ENCODE peak calls at places on chromosome 22, in four cellular contexts. C is lower leg skin, Q is AG04450, S is body of pancreas. F is an unnamed sample.

GRCh38 chr22:17781319-17782031 is 7.2 kb upstream of the BID start:
- DNase-seq in C (no peak), Q (peak; percentile 72), S (no peak), F (no peak)

GRCh38 chr22:32079110-32080089 is 36.3 kb downstream of the SLC5A1 start:
- DNase-seq in C (no peak), Q (peak; percentile 36), S (no peak), F (peak; percentile 11)

GRCh38 chr22:46513908-46514550 is 23.4 kb downstream of the CELSR1 start:
- DNase-seq in C (no peak), Q (no peak), S (no peak), F (no peak)

GRCh38 chr22:31692186-31692886 is 30.3 kb upstream of the PISD start:
- DNase-seq in C (peak; percentile 36), Q (peak; percentile 8), S (no peak), F (peak; percentile 5)

GRCh38 chr22:36432592-36433317 is 45.0 kb upstream of the MYH9 start:
- DNase-seq in C (no peak), Q (no peak), S (no peak), F (no peak)

GRCh38 chr22:48721394-48721666 is 1106.3 kb downstream of the BRD1 start:
- DNase-seq in C (no peak), Q (no peak), S (peak; percentile 75), F (no peak)

GRCh38 chr22:24553597-24554315 is 1.2 kb downstream of the GUCD1 start:
- DNase-seq in C (no peak), Q (no peak), S (no peak), F (no peak)

GRCh38 chr22:36486619-36487384 is 5.4 kb upstream of the TXN2 start:
- DNase-seq in C (no peak), Q (no peak), S (peak; percentile 63), F (no peak)

DNA sequence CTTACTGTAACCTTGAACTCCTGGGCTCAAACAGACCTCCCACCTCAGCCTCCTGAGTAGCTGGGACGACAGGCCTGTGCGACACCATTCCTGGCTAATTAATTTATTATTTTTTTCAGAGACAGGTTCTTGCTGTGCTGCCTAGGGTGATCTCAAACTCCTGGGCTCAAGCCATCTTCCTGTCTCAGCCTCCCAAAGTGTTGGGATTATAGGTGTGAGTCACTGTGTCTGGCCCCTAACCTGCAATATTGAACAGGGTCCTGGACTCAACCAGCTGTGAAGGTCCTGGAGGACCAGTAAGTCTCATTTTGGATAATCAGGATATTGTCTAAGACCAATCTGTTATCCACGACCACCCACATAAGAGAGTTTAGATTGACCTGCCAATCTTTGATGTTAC is 15.2 kb downstream of the CCDC134 start:
- DNase-seq in C (no peak), Q (no peak), S (no peak), F (no peak)
- H3K4me3 ChIP-seq in C (no peak overlapping the region), Q (no peak overlapping the region), S (no peak overlapping the region), F (no peak overlapping the region)

GRCh38 chr22:27785818-27786217 is 15.7 kb downstream of the MN1 start:
- DNase-seq in C (no peak), Q (no peak), S (no peak), F (no peak)
- H3K4me3 ChIP-seq in C (no peak overlapping the region), Q (no peak overlapping the region), S (no peak overlapping the region), F (no peak overlapping the region)

GRCh38 chr22:29702931-29703594 is 16.7 kb upstream of the CABP7 start:
- DNase-seq in C (no peak), Q (no peak), S (no peak), F (no peak)
- H3K4me3 ChIP-seq in C (no peak overlapping the region), Q (no peak overlapping the region), S (no peak overlapping the region), F (no peak overlapping the region)

DNA sequence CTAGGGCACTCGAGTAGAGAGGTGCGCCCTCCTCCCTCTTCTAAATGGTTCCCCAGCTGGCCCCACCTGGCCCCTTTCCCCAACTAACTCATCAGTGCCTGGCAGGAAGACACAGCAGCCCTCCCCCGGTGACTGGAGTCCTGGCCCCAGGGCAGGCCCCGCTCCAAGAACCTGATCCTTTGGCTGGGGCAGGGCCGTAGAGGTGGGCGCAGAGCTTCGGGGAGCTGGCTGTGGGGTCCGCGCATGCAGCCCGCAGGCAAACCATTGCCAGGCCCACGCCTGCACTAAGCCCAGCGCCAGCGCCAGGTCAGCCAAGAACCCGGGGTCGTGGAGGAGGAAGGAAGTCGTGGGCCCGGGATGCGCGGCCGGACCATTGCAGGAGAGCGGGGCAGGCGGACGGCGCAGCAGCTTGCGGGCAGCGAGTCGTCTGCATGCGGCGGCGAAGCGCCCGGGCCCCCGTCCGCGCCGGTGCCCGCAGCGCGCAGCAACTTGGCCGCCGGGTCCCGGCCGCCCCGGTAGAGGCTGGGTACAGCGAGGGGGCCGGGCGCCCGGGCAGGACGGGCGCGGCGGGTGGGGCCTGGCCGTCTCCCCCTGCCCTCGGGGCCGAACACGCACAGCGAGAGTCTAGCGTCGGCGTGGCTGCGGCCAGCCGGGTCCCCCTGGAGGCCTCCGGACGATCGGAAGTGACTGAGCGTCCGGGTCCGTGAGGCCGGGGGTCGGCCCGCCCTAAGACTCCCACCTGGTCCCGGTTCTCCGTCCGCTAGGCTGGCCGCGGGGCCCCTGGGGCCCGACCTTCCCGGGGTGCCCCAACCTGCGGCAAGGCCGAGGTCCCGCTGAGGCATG is 951 bp upstream of the TRABD start:
- DNase-seq in C (no peak), Q (no peak), S (peak; percentile 18), F (no peak)
- H3K4me3 ChIP-seq in C (peak overlapping the region; percentile 14), Q (peak overlapping the region; percentile 61), S (no peak overlapping the region), F (peak overlapping the region; percentile 49)

DNA sequence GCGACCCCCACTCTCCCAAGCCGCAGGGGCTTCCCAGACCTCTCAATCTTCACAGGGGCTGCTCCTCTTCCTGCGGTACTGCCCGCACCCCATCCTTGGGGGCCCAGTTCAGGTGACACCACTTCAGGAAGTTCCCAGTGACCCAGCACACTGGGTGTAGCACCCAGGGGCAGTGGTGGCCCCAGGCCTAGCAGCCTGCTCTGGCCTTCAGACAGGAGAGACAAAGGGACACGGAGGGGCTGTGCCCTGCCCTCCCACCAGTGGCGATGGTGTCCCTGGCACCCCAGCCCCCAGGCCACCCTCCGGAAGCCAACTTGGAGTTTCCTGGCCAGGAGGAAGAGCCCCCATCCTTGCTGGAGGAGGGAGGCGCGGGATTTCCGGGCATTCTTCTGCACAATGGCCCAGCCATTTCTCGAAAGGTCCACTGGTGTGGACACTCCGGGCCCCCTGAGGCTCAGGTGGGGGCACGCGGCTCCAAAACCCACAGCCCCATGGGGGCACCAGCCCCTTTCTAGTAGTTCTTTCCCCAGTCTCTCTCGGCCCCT is 978 bp upstream of the CLDN5 start:
- DNase-seq in C (no peak), Q (no peak), S (no peak), F (no peak)
- H3K4me3 ChIP-seq in C (no peak overlapping the region), Q (no peak overlapping the region), S (no peak overlapping the region), F (no peak overlapping the region)

GRCh38 chr22:39933741-39934140 is 26.5 kb upstream of the TMA7B start:
- DNase-seq in C (no peak), Q (no peak), S (no peak), F (no peak)
- H3K4me3 ChIP-seq in C (no peak overlapping the region), Q (no peak overlapping the region), S (no peak overlapping the region), F (no peak overlapping the region)

F was measured in HFF-Myc.